ENCODE peak calls at places on chromosome 1, in four cellular contexts. One of them, this sample, is unnamed.
A peak's percentile ranks its signal among the peaks of the same experiment; 100 is the strongest.

GRCh38 chr1:172566196-172566997 is 33.4 kb downstream of the SUCO start:
- DNase-seq in vagina: no peak
- DNase-seq in stomach: no peak
- DNase-seq in GM12891: no peak
- DNase-seq in this sample: no peak

GRCh38 chr1:103267893-103268292 is 159.6 kb upstream of the COL11A1 start:
- DNase-seq in vagina: no peak
- DNase-seq in stomach: no peak
- DNase-seq in GM12891: no peak
- DNase-seq in this sample: no peak

GRCh38 chr1:45196863-45197262 is 9.5 kb downstream of the ZSWIM5 start:
- DNase-seq in vagina: no peak
- DNase-seq in stomach: no peak
- DNase-seq in GM12891: no peak
- DNase-seq in this sample: no peak

GRCh38 chr1:82901118-82901517 is 1097.8 kb downstream of the TTLL7 start:
- DNase-seq in vagina: no peak
- DNase-seq in stomach: no peak
- DNase-seq in GM12891: no peak
- DNase-seq in this sample: no peak

GRCh38 chr1:212214377-212214776 is 70.8 kb upstream of the PPP2R5A start:
- DNase-seq in vagina: no peak
- DNase-seq in stomach: no peak
- DNase-seq in GM12891: no peak
- DNase-seq in this sample: no peak

GRCh38 chr1:38088366-38088765 is 41.8 kb upstream of the POU3F1 start:
- DNase-seq in vagina: no peak
- DNase-seq in stomach: no peak
- DNase-seq in GM12891: no peak
- DNase-seq in this sample: no peak

GRCh38 chr1:16053781-16054502 is 10.4 kb downstream of the CLCNKB start:
- DNase-seq in vagina: no peak
- DNase-seq in stomach: no peak
- DNase-seq in GM12891: no peak
- DNase-seq in this sample: no peak

GRCh38 chr1:222104661-222105392 is 362.9 kb upstream of the DUSP10 start:
- DNase-seq in vagina: no peak
- DNase-seq in stomach: no peak
- DNase-seq in GM12891: no peak
- DNase-seq in this sample: no peak

GRCh38 chr1:166189126-166189525 is 22.3 kb upstream of the FAM78B start:
- DNase-seq in vagina: no peak
- DNase-seq in stomach: no peak
- DNase-seq in GM12891: no peak
- DNase-seq in this sample: no peak

GRCh38 chr1:79323240-79324025 is 316.9 kb upstream of the ADGRL4 start:
- DNase-seq in vagina: no peak
- DNase-seq in stomach: no peak
- DNase-seq in GM12891: no peak
- DNase-seq in this sample: no peak

GRCh38 chr1:77281491-77282186 is at the start of gene AK5:
- DNase-seq in vagina: no peak
- DNase-seq in stomach: peak; percentile 36
- DNase-seq in GM12891: peak; percentile 47
- DNase-seq in this sample: no peak

GRCh38 chr1:110746644-110747259 is 72.0 kb upstream of the KCNA3 start:
- DNase-seq in vagina: no peak
- DNase-seq in stomach: no peak
- DNase-seq in GM12891: no peak
- DNase-seq in this sample: no peak

GRCh38 chr1:93531193-93531592 is 83.3 kb downstream of the FNBP1L start:
- DNase-seq in vagina: no peak
- DNase-seq in stomach: no peak
- DNase-seq in GM12891: no peak
- DNase-seq in this sample: no peak

GRCh38 chr1:95384570-95384969 is 150.6 kb downstream of the RWDD3 start:
- DNase-seq in vagina: no peak
- DNase-seq in stomach: no peak
- DNase-seq in GM12891: no peak
- DNase-seq in this sample: no peak

GRCh38 chr1:212133319-212133718 is 97.8 kb downstream of the DTL start:
- DNase-seq in vagina: no peak
- DNase-seq in stomach: no peak
- DNase-seq in GM12891: no peak
- DNase-seq in this sample: no peak

GRCh38 chr1:17229379-17229778 is 19.5 kb upstream of the PADI3 start:
- DNase-seq in vagina: no peak
- DNase-seq in stomach: no peak
- DNase-seq in GM12891: no peak
- DNase-seq in this sample: no peak

GRCh38 chr1:202578565-202578964 is 131.7 kb downstream of the SYT2 start:
- DNase-seq in vagina: no peak
- DNase-seq in stomach: no peak
- DNase-seq in GM12891: no peak
- DNase-seq in this sample: no peak

GRCh38 chr1:85629532-85629920 is 49.0 kb downstream of the CCN1 start:
- DNase-seq in vagina: no peak
- DNase-seq in stomach: no peak
- DNase-seq in GM12891: no peak
- DNase-seq in this sample: no peak

GRCh38 chr1:170776147-170776734 is 112.3 kb downstream of the PRRX1 start:
- DNase-seq in vagina: no peak
- DNase-seq in stomach: no peak
- DNase-seq in GM12891: no peak
- DNase-seq in this sample: no peak

DNA sequence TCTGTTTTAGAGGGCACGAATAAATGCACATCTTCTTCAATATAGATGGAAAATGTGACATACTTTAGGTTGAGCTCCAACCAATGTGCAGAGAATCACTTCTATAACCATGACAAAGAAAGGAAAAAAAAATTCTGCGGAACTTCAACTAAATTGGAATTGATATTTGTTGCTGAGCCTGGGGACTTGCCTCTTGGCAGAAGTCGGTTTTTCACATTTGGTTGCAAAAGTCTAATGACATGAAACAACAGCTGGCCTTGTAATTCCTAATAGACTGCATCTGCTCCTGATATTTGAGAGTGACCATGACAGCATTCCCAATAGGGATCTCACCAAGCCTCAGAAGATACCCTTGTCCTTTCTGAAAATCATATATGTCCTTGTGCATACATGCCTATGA is 112.8 kb downstream of the PRRX1 start:
- DNase-seq in vagina: no peak
- DNase-seq in stomach: no peak
- DNase-seq in GM12891: no peak
- DNase-seq in this sample: no peak
- TF ChIP-seq POLR2AphosphoS5 in vagina: no peak
- TF ChIP-seq POLR2AphosphoS5 in stomach: no peak
- TF ChIP-seq POLR2AphosphoS5 in GM12891: no peak
- TF ChIP-seq POLR2AphosphoS5 in this sample: no peak

DNA sequence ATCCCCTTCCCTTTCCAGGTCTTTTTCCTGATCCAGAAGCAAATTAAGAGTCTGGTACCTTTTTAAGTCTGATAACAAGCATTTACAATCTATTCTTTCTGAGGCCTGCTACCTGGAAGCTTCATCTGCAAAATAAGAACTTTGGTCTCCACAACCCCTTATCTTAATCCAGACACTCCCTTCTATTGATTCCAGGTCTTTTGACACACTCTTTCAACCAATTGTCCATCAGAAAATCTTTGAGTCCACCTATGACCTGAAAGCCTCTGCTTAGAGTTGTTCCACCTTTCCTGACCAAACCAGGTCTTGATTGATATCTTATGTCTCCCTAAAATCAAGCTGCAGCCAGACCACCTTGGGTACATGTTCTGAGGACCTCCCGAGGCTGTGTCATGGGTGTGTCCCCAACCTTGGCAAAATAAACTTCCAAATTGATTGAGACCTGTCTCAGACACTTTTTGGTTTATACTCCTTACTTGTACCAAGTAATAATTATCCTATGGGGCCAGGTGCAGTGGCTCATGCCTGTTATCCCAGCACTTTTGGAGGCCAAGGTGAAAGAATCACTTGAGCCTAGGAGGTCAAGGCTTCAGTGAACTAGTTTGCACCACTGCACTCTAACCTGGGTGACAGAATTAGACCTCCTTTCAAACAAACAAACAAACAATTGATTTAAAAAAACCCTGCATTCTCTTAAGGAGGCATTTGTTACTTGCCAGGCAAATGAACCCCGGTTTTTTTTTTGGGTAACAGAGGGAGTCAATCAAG is 126.1 kb downstream of the MAP3K21 start:
- DNase-seq in vagina: no peak
- DNase-seq in stomach: no peak
- DNase-seq in GM12891: no peak
- DNase-seq in this sample: no peak
- TF ChIP-seq POLR2AphosphoS5 in vagina: no peak
- TF ChIP-seq POLR2AphosphoS5 in stomach: no peak
- TF ChIP-seq POLR2AphosphoS5 in GM12891: no peak
- TF ChIP-seq POLR2AphosphoS5 in this sample: no peak

DNA sequence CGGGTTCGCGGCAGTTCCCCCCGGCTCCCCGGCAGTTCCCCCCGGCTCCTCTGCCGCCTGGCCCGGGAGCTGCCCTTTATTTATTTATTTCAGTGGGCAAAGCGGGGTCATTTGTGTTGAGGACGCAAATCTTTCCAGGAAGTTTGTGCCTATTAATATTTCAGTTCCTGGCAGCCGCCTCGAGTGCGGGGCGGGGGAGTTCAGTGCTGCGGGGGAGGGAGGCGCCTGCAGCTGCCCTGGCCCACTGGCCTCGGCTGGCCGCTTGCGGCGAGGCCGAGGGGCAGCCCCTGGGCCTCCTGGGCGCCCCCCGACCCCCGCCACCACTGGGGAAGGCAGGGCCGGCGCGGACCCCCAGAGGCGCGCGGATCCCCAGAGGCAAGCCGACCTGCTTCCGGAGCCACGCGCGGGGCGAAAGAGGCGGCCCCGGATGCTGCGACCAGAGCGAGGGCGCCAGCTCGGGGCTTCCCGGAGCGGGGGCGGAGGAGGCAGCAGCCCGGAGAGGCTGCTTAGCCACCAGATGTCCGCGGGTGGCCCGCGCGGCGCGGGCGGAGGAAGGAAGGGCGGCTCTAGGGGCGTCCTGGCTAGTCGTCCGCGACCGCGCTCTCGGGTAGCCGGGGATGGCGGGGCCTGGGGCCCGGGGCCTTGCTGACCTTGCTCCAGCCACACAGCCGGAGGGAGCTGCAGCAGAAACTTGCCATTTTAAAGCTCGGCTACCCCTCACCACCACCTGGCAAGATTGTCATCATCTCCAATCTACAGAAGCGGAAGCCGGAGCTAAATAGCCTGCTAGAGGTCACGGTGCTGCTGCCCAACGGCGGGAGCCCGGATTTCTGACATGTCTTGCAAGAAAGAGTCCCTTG is 48.0 kb downstream of the H3-3A start:
- DNase-seq in vagina: no peak
- DNase-seq in stomach: peak; percentile 76
- DNase-seq in GM12891: peak; percentile 95
- DNase-seq in this sample: peak; percentile 95
- TF ChIP-seq POLR2AphosphoS5 in vagina: peak; percentile 29
- TF ChIP-seq POLR2AphosphoS5 in stomach: peak; percentile 65
- TF ChIP-seq POLR2AphosphoS5 in GM12891: peak; percentile 63
- TF ChIP-seq POLR2AphosphoS5 in this sample: peak; percentile 73

DNA sequence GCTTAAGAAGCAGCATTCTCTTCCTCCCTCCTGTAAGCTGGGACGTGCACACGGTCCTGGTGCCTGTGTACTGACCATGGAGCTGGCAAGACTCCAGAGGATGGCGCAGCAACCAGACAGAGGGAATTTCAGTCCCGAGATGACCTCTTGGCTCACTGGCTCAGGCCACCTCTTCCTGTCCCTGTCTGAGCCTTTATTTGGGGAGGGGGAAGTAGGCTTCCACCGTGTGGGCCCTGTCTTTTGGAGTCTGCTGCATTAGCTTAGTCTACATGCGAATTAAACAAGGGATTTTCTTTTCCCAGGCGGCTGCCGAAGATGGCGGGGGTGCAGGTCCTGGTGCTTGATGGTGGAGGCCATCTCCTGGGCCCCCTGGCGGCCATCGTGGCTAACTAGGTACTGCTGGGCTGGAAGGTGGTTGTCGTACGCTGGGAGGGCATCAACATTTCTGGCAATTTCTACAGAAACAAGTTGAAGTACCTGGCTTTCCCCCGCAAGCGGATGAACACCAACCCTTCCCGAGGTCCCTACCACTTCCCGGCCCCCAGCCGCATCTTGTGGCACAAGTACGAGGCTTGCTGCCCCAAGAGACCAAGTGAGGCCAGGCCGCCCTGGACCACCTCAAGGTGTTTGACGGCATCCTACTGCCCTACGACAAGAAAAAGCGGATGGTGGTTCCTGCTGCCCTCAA is 10.2 kb downstream of the IL24 start:
- DNase-seq in vagina: no peak
- DNase-seq in stomach: no peak
- DNase-seq in GM12891: no peak
- DNase-seq in this sample: no peak
- TF ChIP-seq POLR2AphosphoS5 in vagina: no peak
- TF ChIP-seq POLR2AphosphoS5 in stomach: no peak
- TF ChIP-seq POLR2AphosphoS5 in GM12891: no peak
- TF ChIP-seq POLR2AphosphoS5 in this sample: no peak

DNA sequence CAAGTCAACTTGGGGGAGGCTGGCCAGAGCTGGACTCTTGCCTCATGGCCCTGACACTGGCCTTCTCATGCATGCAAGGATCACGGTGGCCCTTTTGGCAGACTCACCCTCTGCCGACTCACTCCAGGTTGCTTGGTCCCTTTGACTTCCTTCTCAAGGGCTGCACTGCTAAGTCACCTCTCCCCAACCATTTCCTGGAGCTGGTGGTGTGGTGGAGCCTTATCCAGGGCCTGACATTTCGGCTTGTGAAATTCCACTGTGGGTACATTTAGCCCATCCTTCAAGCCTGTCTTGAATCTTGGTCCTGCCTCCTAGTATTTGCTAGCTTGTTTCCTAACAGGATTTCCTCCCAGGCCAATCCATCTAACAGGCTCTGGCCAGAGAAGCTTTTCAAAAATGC is 52.5 kb upstream of the JUN start:
- DNase-seq in vagina: no peak
- DNase-seq in stomach: no peak
- DNase-seq in GM12891: no peak
- DNase-seq in this sample: no peak
- TF ChIP-seq POLR2AphosphoS5 in vagina: no peak
- TF ChIP-seq POLR2AphosphoS5 in stomach: no peak
- TF ChIP-seq POLR2AphosphoS5 in GM12891: no peak
- TF ChIP-seq POLR2AphosphoS5 in this sample: no peak

DNA sequence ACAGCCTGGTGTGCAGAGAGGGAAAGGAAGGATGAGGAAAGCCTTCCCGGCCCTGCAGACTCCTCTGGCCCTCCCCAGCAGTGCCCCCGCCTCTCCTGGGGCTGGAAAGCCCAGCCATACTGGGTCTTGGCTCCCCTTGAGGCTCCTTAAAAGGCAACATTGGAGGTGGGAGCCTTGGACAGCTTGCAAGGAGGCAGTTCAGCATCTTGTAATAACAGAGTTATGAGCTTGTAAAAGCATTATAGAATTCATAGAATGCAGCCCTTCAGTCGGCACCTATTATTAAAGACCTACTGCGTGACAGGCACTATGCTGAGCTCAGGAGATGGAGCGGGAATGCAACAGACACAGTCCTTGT is 4.2 kb downstream of the TINAGL1 start:
- DNase-seq in vagina: no peak
- DNase-seq in stomach: no peak
- DNase-seq in GM12891: no peak
- DNase-seq in this sample: no peak
- TF ChIP-seq POLR2AphosphoS5 in vagina: peak; percentile 63
- TF ChIP-seq POLR2AphosphoS5 in stomach: no peak
- TF ChIP-seq POLR2AphosphoS5 in GM12891: no peak
- TF ChIP-seq POLR2AphosphoS5 in this sample: no peak